ENCODE peak calls at places on chromosomes 3 and 15, in six cellular contexts. L is fibroblast of villous mesenchyme, B is psoas muscle, T is coronary artery, S is mammary epithelial cell, U is stomach. D is an unnamed sample.

GRCh38 chr15:35308802-35309201 is 223.7 kb upstream of the NANOGP8 start:
- DNase-seq in T (no peak), B (no peak), U (no peak), L (peak; percentile 99), S (peak; percentile 14), D (no peak)

GRCh38 chr3:119636891-119637611 is 23.3 kb downstream of the POPDC2 start:
- DNase-seq in L (peak; percentile 26), T (no peak), U (no peak), S (no peak), B (no peak), D (no peak)

GRCh38 chr3:144369151-144369879 is 397.7 kb downstream of the DIPK2A start:
- DNase-seq in B (no peak), T (no peak), S (no peak), U (no peak), L (no peak), D (no peak)

GRCh38 chr3:52865994-52866393 is 31.2 kb upstream of the MUSTN1 start:
- DNase-seq in B (no peak), U (no peak), T (no peak), L (no peak), S (no peak), D (no peak)

GRCh38 chr15:73650387-73651126 is 17.4 kb upstream of the NPTN start:
- DNase-seq in U (no peak), L (peak; percentile 84), S (peak; percentile 64), T (no peak), B (no peak), D (no peak)

GRCh38 chr3:121483290-121483689 is 62.5 kb downstream of the POLQ start:
- DNase-seq in L (no peak), B (no peak), S (peak; percentile 25), U (no peak), T (no peak), D (no peak)

GRCh38 chr3:10272977-10273376 is 19.8 kb downstream of the GHRL start:
- DNase-seq in S (no peak), T (no peak), B (no peak), U (no peak), L (no peak), D (no peak)

GRCh38 chr3:174791161-174791560 is 68.0 kb upstream of the NAALADL2 start:
- DNase-seq in L (no peak), U (no peak), T (no peak), B (no peak), S (no peak), D (no peak)

GRCh38 chr15:75508741-75509532 is 57.4 kb upstream of the SIN3A start:
- DNase-seq in U (no peak), L (peak; percentile 64), S (peak; percentile 13), T (no peak), B (no peak), D (no peak)

GRCh38 chr3:39718674-39719595 is 90.5 kb upstream of the MYRIP start:
- DNase-seq in S (peak; percentile 16), T (no peak), B (no peak), U (no peak), L (no peak), D (no peak)

GRCh38 chr3:187454416-187454815 is 86.2 kb downstream of the RTP4 start:
- DNase-seq in U (no peak), L (no peak), S (no peak), B (no peak), T (no peak), D (no peak)

GRCh38 chr3:15768421-15769255 is 29.1 kb downstream of the ANKRD28 start:
- DNase-seq in S (peak; percentile 94), L (peak; percentile 97), B (peak; percentile 48), U (no peak), T (no peak), D (no peak)

GRCh38 chr15:96232335-96232734 is 98.2 kb upstream of the NR2F2 start:
- DNase-seq in B (no peak), T (no peak), U (no peak), L (no peak), S (peak; percentile 37), D (no peak)

GRCh38 chr15:39642011-39642640 is 61.2 kb downstream of the THBS1 start:
- DNase-seq in S (peak; percentile 80), T (no peak), B (no peak), L (no peak), U (no peak), D (no peak)

GRCh38 chr3:172082269-172082668 is 42.9 kb downstream of the FNDC3B start:
- DNase-seq in B (peak; percentile 48), S (peak; percentile 35), T (no peak), U (no peak), L (peak; percentile 96), D (no peak)

GRCh38 chr15:87755226-87755625 is 501.3 kb downstream of the NTRK3 start:
- DNase-seq in U (no peak), B (no peak), L (no peak), T (no peak), S (no peak), D (no peak)

GRCh38 chr3:65669163-65669875 is 369.4 kb downstream of the MAGI1 start:
- DNase-seq in B (no peak), U (no peak), T (no peak), L (peak; percentile 70), S (peak; percentile 46), D (no peak)

GRCh38 chr15:98801234-98801561 is 152.9 kb downstream of the IGF1R start:
- DNase-seq in U (no peak), S (no peak), L (no peak), T (peak; percentile 17), B (no peak), D (no peak)

GRCh38 chr15:81449836-81450474 is 75.9 kb upstream of the TMC3 start:
- DNase-seq in B (no peak), S (no peak), T (no peak), U (no peak), L (no peak), D (no peak)

GRCh38 chr3:64440498-64440897 is 215.2 kb upstream of the PRICKLE2 start:
- DNase-seq in S (peak; percentile 87), B (no peak), U (peak; percentile 70), L (peak; percentile 95), T (no peak), D (no peak)

GRCh38 chr15:63133786-63134185 is 12.1 kb downstream of the LACTB start:
- DNase-seq in B (no peak), U (no peak), T (no peak), S (no peak), L (peak; percentile 80), D (no peak)

GRCh38 chr3:190722181-190722905 is 140.2 kb downstream of the GMNC start:
- DNase-seq in B (no peak), L (peak; percentile 25), U (no peak), T (no peak), S (no peak), D (no peak)

GRCh38 chr15:59536553-59536952 is 75.0 kb upstream of the GCNT3 start:
- DNase-seq in T (no peak), L (no peak), B (no peak), U (peak; percentile 18), S (no peak), D (no peak)

GRCh38 chr15:31391687-31392671 is 65.3 kb downstream of the KLF13 start:
- DNase-seq in S (peak; percentile 41), L (peak; percentile 90), T (peak; percentile 92), B (peak; percentile 94), U (peak; percentile 90), D (peak; percentile 96)

GRCh38 chr3:47578691-47579632 is at the start of gene CSPG5:
- DNase-seq in L (no peak), S (no peak), U (no peak), B (peak; percentile 64), T (no peak), D (peak; percentile 75)

GRCh38 chr3:27671101-27671500 is 51.0 kb downstream of the EOMES start:
- DNase-seq in T (no peak), S (no peak), B (no peak), L (no peak), U (no peak), D (no peak)

GRCh38 chr3:63877737-63878393 is 14.2 kb downstream of the ATXN7 start:
- DNase-seq in S (peak; percentile 43), U (no peak), T (no peak), L (no peak), B (no peak), D (no peak)

GRCh38 chr3:77025476-77025875 is 14.4 kb upstream of the ROBO2 start:
- DNase-seq in L (no peak), U (no peak), B (no peak), T (no peak), S (no peak), D (no peak)

GRCh38 chr15:98324341-98324970 is 323.9 kb upstream of the IGF1R start:
- DNase-seq in L (no peak), S (peak; percentile 26), U (no peak), B (no peak), T (no peak), D (no peak)

GRCh38 chr3:72191211-72191960 is 406.4 kb upstream of the PROK2 start:
- DNase-seq in U (no peak), B (no peak), L (peak; percentile 25), S (no peak), T (no peak), D (no peak)

DNA sequence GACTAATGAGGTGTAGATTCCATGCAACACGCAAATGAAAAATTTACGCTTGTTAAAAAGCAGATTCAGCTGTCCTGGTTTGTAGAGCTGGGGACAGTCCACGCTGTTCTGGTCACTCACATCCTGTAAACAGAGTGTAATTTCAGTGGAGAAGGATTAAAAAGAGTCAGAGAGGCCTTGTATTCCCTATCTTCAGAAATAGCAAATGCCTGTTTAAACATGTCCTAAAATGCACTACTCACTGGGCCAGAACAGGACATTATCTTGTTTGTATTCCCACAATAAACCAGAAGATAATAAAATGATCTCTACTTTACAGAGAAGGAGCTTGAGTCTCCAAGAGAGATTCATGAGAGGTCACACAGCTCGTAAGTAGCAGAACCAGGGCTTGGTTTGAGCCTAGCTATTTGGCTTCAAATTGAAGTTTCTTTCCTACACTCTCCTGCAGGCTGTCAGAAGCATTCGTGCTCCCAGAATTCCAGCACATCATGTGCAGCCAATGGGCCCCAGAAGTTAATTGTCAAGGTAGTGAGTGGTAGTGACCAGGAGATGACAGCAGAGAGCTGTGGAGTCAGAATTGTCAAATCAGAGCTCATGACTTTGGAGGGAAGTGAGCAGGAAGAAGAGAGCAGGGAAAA is 242.5 kb downstream of the ATP8B4 start:
- DNase-seq in B (no peak), T (no peak), L (peak; percentile 75), S (peak; percentile 38), U (no peak), D (no peak)
- H3K4me3 ChIP-seq in B (no peak overlapping the region), T (no peak overlapping the region), L (no peak overlapping the region), S (no peak overlapping the region), U (no peak overlapping the region), D (no peak overlapping the region)

GRCh38 chr3:41286305-41286704 is 87.0 kb downstream of the CTNNB1 start:
- DNase-seq in L (no peak), T (no peak), B (no peak), S (no peak), U (no peak), D (no peak)
- TF ChIP-seq CTCF in L (no peak), T (no peak), B (no peak), S (no peak), U (no peak), D (no peak)

DNA sequence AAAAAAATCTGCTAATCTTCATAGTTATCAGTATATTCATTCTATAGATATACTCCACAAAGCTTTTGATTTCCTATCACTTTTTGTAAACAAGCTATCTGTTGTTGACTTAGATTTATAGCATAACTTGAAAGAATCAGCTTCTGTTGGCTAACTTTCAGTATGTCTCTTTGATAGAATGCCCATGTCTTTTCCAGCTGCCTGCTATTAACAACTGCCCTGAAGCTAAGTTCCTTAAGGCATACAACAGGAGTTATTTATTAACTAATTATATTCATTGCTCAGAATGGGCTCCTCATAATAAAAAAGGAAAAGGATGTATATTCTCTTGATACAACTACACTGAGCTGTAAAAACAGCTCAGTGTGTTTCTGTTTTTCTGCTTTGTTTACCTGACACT is 293.9 kb downstream of the TUSC7 start:
- DNase-seq in S (no peak), U (no peak), B (no peak), T (no peak), L (no peak), D (no peak)
- H3K4me3 ChIP-seq in S (no peak overlapping the region), U (no peak overlapping the region), B (no peak overlapping the region), T (no peak overlapping the region), L (no peak overlapping the region), D (no peak overlapping the region)

GRCh38 chr3:56254835-56255234 is 213.4 kb downstream of the ERC2 start:
- DNase-seq in T (no peak), L (no peak), S (no peak), B (no peak), U (no peak), D (no peak)
- TF ChIP-seq CTCF in T (no peak), L (peak; percentile 42), S (peak; percentile 38), B (no peak), U (no peak), D (no peak)

D was measured in kidney.